ENCODE peak calls at places on chromosomes 16 and 17, in ten cellular contexts. I is thoracic aorta, G is cardiac fibroblast, U is mucosa of descending colon, L is HFFc6, D is neural progenitor cell, S is sigmoid colon, Q is natural killer cell, N is ovary, V is progenitor cell of endocrine pancreas. Y is an unnamed sample.

GRCh38 chr16:29962344-29962994 is 590 bp downstream of the TMEM219 start:
- DNase-seq in Q (no peak), I (no peak), G (peak), S (no peak), U (no peak), V (no peak), N (no peak), L (peak), D (no peak), Y (no peak)

GRCh38 chr17:53490447-53490968 is 332.2 kb upstream of the KIF2B start:
- DNase-seq in I (no peak), Q (no peak), U (no peak), N (no peak), V (no peak), L (no peak), S (no peak), G (no peak), D (no peak), Y (no peak)

GRCh38 chr17:62595484-62595883 is 32.0 kb upstream of the MRC2 start:
- DNase-seq in S (no peak), I (no peak), U (no peak), D (no peak), N (no peak), G (no peak), L (no peak), V (no peak), Q (no peak), Y (no peak)

GRCh38 chr16:87254734-87255133 is 62.5 kb downstream of the C16orf95 start:
- DNase-seq in I (no peak), N (no peak), D (no peak), U (no peak), S (no peak), G (no peak), V (no peak), L (no peak), Q (no peak), Y (no peak)

GRCh38 chr17:82126479-82127314 is 28.7 kb upstream of the FASN start:
- DNase-seq in U (peak), S (no peak), D (no peak), G (no peak), Q (no peak), V (no peak), L (no peak), I (no peak), N (no peak), Y (no peak)

GRCh38 chr17:8918811-8919210 is 46.7 kb downstream of the PIK3R5 start:
- DNase-seq in G (peak), D (no peak), V (no peak), I (no peak), U (no peak), N (no peak), S (no peak), L (no peak), Q (no peak), Y (no peak)

GRCh38 chr17:75492555-75493168 is 22.7 kb downstream of the CASKIN2 start:
- DNase-seq in S (no peak), G (no peak), Q (no peak), I (no peak), V (no peak), N (no peak), D (no peak), U (peak), L (no peak), Y (no peak)

GRCh38 chr17:52105601-52106000 is 52.9 kb downstream of the CA10 start:
- DNase-seq in D (no peak), G (no peak), S (no peak), Q (no peak), U (no peak), V (no peak), I (no peak), L (no peak), N (no peak), Y (no peak)

GRCh38 chr17:58005031-58005727 is 1.9 kb downstream of the SRSF1 start:
- DNase-seq in I (no peak), U (no peak), S (no peak), L (no peak), G (no peak), D (no peak), V (no peak), Q (no peak), N (no peak), Y (no peak)

GRCh38 chr17:38898291-38898679 is 27.1 kb upstream of the LASP1NB start:
- DNase-seq in G (no peak), L (no peak), D (no peak), I (no peak), U (no peak), S (no peak), V (no peak), N (no peak), Q (no peak), Y (peak)

GRCh38 chr16:24452724-24453123 is 86.6 kb upstream of the RBBP6 start:
- DNase-seq in L (no peak), N (no peak), S (no peak), G (no peak), D (no peak), U (no peak), I (no peak), V (no peak), Q (no peak), Y (no peak)

GRCh38 chr16:3912373-3912772 is 31.9 kb upstream of the CREBBP start:
- DNase-seq in D (no peak), S (no peak), L (no peak), V (no peak), N (no peak), I (no peak), Q (no peak), G (no peak), U (no peak), Y (no peak)

GRCh38 chr16:3909791-3910583 is 29.5 kb upstream of the CREBBP start:
- DNase-seq in V (no peak), I (no peak), U (no peak), L (no peak), N (peak), Q (no peak), S (no peak), G (no peak), D (peak), Y (no peak)

GRCh38 chr16:3907586-3907985 is 27.1 kb upstream of the CREBBP start:
- DNase-seq in L (no peak), Q (no peak), D (no peak), I (no peak), G (no peak), V (no peak), S (no peak), U (no peak), N (no peak), Y (no peak)

GRCh38 chr16:3906363-3906762 is 25.9 kb upstream of the CREBBP start:
- DNase-seq in S (no peak), G (no peak), L (no peak), D (no peak), N (no peak), V (no peak), U (no peak), I (no peak), Q (no peak), Y (no peak)

DNA sequence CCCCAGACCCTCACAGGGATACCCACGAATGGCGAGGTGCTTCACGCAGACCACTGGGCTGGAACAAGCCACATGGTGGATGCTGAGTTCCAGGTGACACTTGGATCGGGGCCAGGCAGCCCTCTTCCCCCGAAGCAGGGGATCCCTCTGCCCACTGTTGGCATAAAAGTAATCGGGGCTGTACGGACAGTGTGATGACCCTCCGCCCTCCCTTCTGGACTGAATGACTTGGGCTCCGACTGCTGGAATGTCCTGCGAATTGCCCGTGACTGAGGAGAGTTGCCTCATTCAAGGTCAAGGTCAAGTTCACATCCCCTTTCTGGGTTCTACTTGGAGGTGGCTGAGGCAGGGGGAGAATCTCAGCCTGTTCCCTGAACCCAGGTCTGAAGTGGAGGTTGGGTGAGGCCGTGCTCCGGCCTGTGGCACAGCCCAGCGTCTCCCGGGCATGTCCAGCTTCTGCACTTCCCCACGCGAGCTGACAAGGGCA is 28.5 kb upstream of the CREBBP start:
- DNase-seq in V (no peak), G (no peak), U (no peak), Q (no peak), S (no peak), D (no peak), L (no peak), N (peak), I (no peak), Y (no peak)
- TF ChIP-seq CTCF in V (no peak), G (no peak), U (no peak), Q (no peak), S (no peak), D (no peak), L (no peak), N (no peak), I (no peak), Y (no peak)

DNA sequence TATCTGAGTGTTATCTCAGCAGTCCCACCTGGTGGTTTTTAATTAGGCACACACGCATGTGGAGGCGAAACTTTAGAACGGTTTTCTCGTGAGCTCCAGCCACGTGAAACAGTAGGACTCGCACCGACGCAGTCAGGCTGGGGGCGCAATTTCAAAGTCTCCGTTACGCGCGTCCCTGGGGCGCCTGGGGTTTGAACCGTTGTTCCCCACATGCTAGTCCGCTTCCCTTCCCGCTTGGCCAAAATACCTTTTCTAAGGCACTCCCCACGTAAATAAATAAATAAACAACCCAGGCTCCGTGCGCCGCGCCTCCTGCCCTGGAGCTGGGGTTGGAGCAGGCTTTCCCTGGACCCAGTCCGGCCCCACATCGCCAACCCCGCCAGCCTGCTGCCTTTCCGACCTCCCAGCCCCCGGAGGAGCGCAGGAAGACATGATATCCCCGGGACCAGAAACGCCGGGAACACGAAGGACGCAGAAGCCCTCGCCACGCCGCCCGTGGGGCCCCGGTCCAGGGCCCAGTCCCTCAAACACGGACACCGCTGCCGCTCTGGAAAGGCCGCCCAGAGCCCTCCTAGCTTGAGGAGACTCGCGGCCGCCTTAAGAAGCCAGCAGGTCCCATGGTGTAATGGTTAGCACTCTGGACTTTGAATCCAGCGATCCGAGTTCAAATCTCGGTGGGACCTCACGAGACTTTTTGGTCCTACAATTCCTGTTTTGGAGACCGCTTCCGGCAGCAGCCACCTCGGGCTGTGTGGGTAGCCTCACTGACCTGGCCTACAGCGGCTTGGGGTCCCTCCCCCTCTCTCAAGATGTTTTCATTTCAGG is 18.2 kb downstream of the GNGT2 start:
- DNase-seq in S (peak), I (peak), D (peak), Q (peak), U (peak), L (peak), N (peak), V (peak), G (peak), Y (peak)
- TF ChIP-seq CTCF in S (no peak), I (peak), D (peak), Q (peak), U (no peak), L (peak), N (peak), V (peak), G (peak), Y (peak)

DNA sequence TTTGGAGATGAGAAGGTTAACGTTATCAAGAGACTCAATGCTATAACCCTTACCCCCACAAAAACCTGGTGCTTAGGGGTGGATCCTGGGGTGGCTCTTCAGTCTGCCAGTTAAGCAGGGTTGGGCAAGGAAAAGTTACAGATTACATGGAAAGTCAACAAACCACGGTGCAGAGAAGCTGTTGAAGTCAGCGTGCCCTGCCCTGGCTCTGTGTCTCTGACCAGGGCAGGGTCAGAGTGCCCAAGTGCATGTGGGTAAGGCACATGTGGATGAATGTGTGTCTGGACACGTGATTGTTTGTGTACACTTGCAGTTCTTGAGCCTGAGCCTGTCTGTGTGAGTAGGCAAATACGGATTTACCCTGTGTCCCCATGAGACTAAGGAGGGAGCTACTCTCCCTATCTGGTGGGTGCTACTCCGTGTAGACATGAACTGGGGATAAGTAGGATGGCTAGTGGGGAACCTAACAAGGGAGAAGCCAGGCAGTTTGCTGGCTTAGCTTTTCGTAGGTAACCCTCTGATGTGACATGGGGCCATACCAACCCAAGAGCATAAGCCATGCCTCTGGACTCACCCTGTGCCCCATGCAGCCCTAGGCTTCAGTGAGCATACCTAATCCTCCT is 5.5 kb downstream of the IGFBP4 start:
- DNase-seq in I (no peak), L (no peak), N (peak), G (peak), V (no peak), S (no peak), Q (no peak), D (no peak), U (peak), Y (no peak)
- TF ChIP-seq CTCF in I (no peak), L (no peak), N (no peak), G (no peak), V (no peak), S (no peak), Q (no peak), D (no peak), U (no peak), Y (no peak)

GRCh38 chr17:15998031-15998574 is 1.4 kb downstream of the ZSWIM7 start:
- DNase-seq in G (peak), U (no peak), V (no peak), L (no peak), I (no peak), Q (no peak), S (no peak), D (no peak), N (no peak), Y (no peak)
- TF ChIP-seq CTCF in G (no peak), U (no peak), V (no peak), L (no peak), I (no peak), Q (no peak), S (no peak), D (no peak), N (no peak), Y (no peak)

DNA sequence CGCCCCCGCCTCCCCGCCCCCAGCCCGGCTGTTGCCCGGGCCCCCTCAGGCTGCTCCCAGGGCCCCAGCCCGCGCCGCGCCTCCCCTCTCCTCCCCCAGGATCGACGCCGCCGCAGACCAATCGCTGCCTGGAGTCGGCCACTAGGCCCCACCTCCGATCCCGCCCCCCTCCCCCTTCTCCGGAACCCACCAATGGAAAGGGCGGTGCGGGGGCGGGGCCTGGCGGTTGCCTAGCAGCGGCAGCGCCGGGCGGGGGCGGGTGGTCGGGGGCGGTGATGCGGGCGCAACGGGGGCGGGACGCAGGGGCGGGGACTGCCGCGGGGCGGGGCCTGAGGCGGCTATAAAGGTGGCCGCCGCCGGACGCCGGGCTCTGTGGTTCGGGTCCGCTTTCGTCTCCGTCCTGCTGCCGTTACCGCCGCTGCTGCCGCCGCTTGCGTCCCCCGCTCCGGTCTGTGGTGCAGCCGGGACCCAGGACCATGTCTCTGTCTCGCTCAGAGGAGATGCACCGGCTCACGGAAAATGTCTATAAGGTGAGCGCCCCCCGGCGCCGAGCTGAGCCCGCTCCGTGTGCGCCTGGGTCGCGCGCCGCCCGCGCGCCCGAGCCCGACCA is at the start of gene BAIAP2:
- DNase-seq in I (peak), Q (peak), N (peak), L (peak), V (peak), D (peak), U (peak), G (peak), S (peak), Y (peak)
- TF ChIP-seq CTCF in I (no peak), Q (no peak), N (peak), L (no peak), V (peak), D (peak), U (no peak), G (no peak), S (no peak), Y (no peak)

DNA sequence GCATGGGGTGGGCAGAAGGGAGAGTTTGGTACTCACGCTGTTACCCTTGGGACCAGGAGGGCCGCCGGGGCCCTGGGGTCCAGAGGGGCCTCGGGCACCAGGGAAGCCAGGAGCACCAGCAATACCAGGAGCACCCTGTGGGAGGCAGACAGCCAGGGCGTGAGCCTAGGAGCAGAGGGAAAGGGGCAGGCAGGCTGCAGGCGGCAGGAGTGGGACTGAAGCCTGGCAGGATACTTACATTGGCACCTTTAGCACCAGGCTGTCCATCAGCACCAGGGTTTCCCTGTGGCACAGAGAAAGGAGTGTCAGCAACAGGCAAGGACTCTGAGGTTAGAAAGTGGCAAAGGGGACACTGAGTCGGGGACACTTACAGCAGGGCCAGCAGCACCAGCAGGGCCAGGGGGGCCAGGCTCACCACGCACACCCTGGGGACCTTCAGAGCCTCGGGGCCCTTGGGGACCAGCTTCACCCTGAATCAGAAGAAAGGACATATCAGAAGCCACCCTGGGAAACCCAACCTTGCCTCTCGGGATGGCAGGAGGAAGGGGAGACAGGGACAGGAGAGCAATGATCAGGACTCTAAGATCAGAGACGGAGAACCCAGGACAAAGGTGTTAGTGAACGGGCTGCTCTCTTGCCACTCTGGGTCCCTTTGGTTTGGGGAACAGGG is 6.1 kb downstream of the COL1A1 start:
- DNase-seq in V (no peak), G (peak), U (peak), L (peak), S (no peak), I (no peak), D (no peak), Q (no peak), N (no peak), Y (no peak)
- TF ChIP-seq CTCF in V (no peak), G (peak), U (no peak), L (peak), S (no peak), I (peak), D (no peak), Q (no peak), N (no peak), Y (no peak)

GRCh38 chr16:9800180-9800738 is 382.0 kb downstream of the GRIN2A start:
- DNase-seq in D (no peak), N (no peak), L (no peak), Q (no peak), G (no peak), U (no peak), S (no peak), I (no peak), V (no peak), Y (no peak)
- TF ChIP-seq CTCF in D (no peak), N (no peak), L (no peak), Q (no peak), G (no peak), U (no peak), S (no peak), I (no peak), V (no peak), Y (no peak)

GRCh38 chr17:15039366-15039765 is 225.8 kb downstream of the PMP22 start:
- DNase-seq in V (no peak), L (no peak), U (no peak), S (no peak), Q (no peak), N (no peak), I (no peak), D (no peak), G (no peak), Y (no peak)

GRCh38 chr17:15036238-15036637 is 228.9 kb downstream of the PMP22 start:
- DNase-seq in L (no peak), S (no peak), I (no peak), N (no peak), U (no peak), Q (no peak), D (no peak), V (no peak), G (no peak), Y (no peak)

DNA sequence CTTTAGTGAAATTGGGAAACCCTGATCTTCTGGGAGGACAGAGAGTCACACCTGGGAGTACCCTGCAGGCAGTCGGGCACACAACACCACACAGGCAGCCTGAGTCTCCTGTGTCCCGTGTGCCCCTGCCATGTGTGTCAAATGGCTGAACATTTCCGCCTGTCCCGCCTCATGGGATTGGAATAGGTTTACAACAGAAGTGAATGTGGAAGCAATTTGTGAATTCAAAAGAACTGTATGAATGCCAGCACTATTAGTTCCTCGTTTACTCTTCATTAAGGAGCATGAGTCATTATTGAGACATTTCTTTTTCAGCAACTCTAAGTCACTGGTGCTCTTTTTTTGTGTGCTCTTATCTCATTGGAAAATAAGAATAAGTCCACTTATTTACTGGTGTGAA is 226.5 kb downstream of the PMP22 start:
- DNase-seq in I (no peak), Q (no peak), G (no peak), V (no peak), S (no peak), N (no peak), L (peak), U (no peak), D (no peak), Y (no peak)
- TF ChIP-seq CTCF in I (no peak), Q (no peak), G (no peak), V (no peak), S (no peak), N (no peak), L (peak), U (no peak), D (no peak), Y (no peak)

DNA sequence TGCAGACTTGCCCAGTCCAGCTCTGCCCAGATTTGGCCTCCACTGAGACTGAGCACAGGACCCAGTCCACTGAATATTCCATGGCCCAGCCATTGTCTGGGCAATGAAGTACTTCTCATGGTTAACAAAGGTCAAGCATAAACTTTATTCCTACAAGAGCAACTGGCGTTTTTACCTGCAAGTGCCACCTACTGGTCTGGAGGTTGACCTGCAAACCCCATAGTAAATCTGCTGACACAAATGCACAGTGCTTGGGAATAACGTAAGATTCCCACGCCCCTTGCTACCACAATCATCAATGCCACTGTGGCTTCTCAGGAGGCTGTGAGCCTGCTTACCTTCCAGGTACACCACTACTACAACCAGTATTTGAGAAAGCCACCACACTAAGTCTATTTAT is 170.2 kb downstream of the CEP112 start:
- DNase-seq in Q (no peak), V (no peak), S (no peak), I (no peak), L (no peak), G (no peak), D (no peak), N (no peak), U (no peak), Y (no peak)
- TF ChIP-seq CTCF in Q (no peak), V (no peak), S (no peak), I (no peak), L (peak), G (no peak), D (peak), N (no peak), U (no peak), Y (no peak)

Y was measured in GM13976.